ENCODE peak calls at places on chromosome 13, in eight cellular contexts. X, F, M, O, E, C, W and N are unnamed samples.

GRCh38 chr13:51027644-51028043 is 83.4 kb downstream of the C13orf42 start:
- DNase-seq in X (no peak), F (no peak), M (no peak), O (no peak), E (no peak), C (no peak), W (no peak), N (no peak)

GRCh38 chr13:51683537-51684050 is 99.3 kb downstream of the WDFY2 start:
- DNase-seq in X (no peak), F (no peak), M (no peak), O (no peak), E (no peak), C (no peak), W (no peak), N (no peak)

GRCh38 chr13:70098669-70099068 is 9.0 kb upstream of the ATXN8OS start:
- DNase-seq in X (no peak), F (no peak), M (no peak), O (no peak), E (no peak), C (no peak), W (no peak), N (no peak)

GRCh38 chr13:76723551-76724232 is 162.5 kb downstream of the KCTD12 start:
- DNase-seq in X (no peak), F (no peak), M (no peak), O (peak), E (peak), C (no peak), W (no peak), N (peak)

GRCh38 chr13:35789335-35790166 is 313.1 kb upstream of the MAB21L1 start:
- DNase-seq in X (no peak), F (no peak), M (no peak), O (peak), E (no peak), C (no peak), W (no peak), N (no peak)

GRCh38 chr13:99501952-99502310 is 659 bp downstream of the TM9SF2 start:
- DNase-seq in X (no peak), F (no peak), M (no peak), O (no peak), E (peak), C (no peak), W (no peak), N (peak)

GRCh38 chr13:24506698-24507335 is 5.8 kb downstream of the PARP4 start:
- DNase-seq in X (no peak), F (no peak), M (no peak), O (no peak), E (no peak), C (no peak), W (no peak), N (no peak)

GRCh38 chr13:50731400-50731799 is 112.1 kb downstream of the DLEU7 start:
- DNase-seq in X (no peak), F (no peak), M (no peak), O (peak), E (no peak), C (no peak), W (no peak), N (no peak)

GRCh38 chr13:99545979-99546378 is 44.7 kb downstream of the TM9SF2 start:
- DNase-seq in X (no peak), F (no peak), M (no peak), O (no peak), E (no peak), C (no peak), W (no peak), N (no peak)

GRCh38 chr13:30580852-30581502 is 36.7 kb upstream of the USPL1 start:
- DNase-seq in X (no peak), F (no peak), M (no peak), O (no peak), E (no peak), C (no peak), W (no peak), N (no peak)

GRCh38 chr13:112175162-112176075 is 108.5 kb downstream of the SOX1 start:
- DNase-seq in X (no peak), F (no peak), M (no peak), O (no peak), E (peak), C (no peak), W (no peak), N (no peak)

GRCh38 chr13:103102482-103102881 is 36.3 kb upstream of the SLC10A2 start:
- DNase-seq in X (no peak), F (no peak), M (no peak), O (no peak), E (no peak), C (no peak), W (no peak), N (no peak)

GRCh38 chr13:44734204-44734707 is 158.1 kb upstream of the TSC22D1 start:
- DNase-seq in X (no peak), F (no peak), M (no peak), O (peak), E (no peak), C (no peak), W (no peak), N (no peak)

GRCh38 chr13:110726726-110727125 is 13.2 kb downstream of the ING1 start:
- DNase-seq in X (no peak), F (peak), M (no peak), O (no peak), E (peak), C (no peak), W (peak), N (peak)

GRCh38 chr13:27504126-27504525 is 53.8 kb upstream of the MTIF3 start:
- DNase-seq in X (no peak), F (no peak), M (peak), O (no peak), E (no peak), C (no peak), W (no peak), N (no peak)

GRCh38 chr13:28394422-28394821 is 100.5 kb downstream of the FLT1 start:
- DNase-seq in X (no peak), F (no peak), M (no peak), O (peak), E (peak), C (no peak), W (no peak), N (no peak)

GRCh38 chr13:113489549-113490495 is 689 bp downstream of the DCUN1D2 start:
- DNase-seq in X (peak), F (peak), M (no peak), O (peak), E (peak), C (peak), W (no peak), N (peak)

GRCh38 chr13:37070956-37071355 is 11.5 kb upstream of the SUPT20H start:
- DNase-seq in X (no peak), F (no peak), M (no peak), O (no peak), E (no peak), C (no peak), W (no peak), N (no peak)

GRCh38 chr13:36616706-36617105 is 57.1 kb upstream of the SERTM1 start:
- DNase-seq in X (no peak), F (no peak), M (no peak), O (no peak), E (no peak), C (no peak), W (no peak), N (no peak)

GRCh38 chr13:90680826-90681225 is 666.7 kb upstream of the MIR17HG start:
- DNase-seq in X (no peak), F (no peak), M (no peak), O (no peak), E (no peak), C (no peak), W (no peak), N (no peak)

GRCh38 chr13:49265822-49266221 is 18.1 kb downstream of the CDADC1 start:
- DNase-seq in X (no peak), F (no peak), M (no peak), O (peak), E (no peak), C (no peak), W (no peak), N (no peak)

GRCh38 chr13:98476538-98476966 is 100.4 kb downstream of the STK24 start:
- DNase-seq in X (peak), F (peak), M (peak), O (peak), E (peak), C (no peak), W (peak), N (peak)

GRCh38 chr13:73672492-73672891 is 461.7 kb downstream of the KLF12 start:
- DNase-seq in X (no peak), F (no peak), M (no peak), O (no peak), E (no peak), C (no peak), W (no peak), N (no peak)

GRCh38 chr13:107271226-107271625 is 703.3 kb upstream of the ARGLU1 start:
- DNase-seq in X (no peak), F (no peak), M (no peak), O (no peak), E (no peak), C (no peak), W (no peak), N (no peak)

GRCh38 chr13:100156786-100157185 is 67.9 kb downstream of the PCCA start:
- DNase-seq in X (no peak), F (no peak), M (no peak), O (no peak), E (no peak), C (no peak), W (no peak), N (no peak)

GRCh38 chr13:92838786-92839185 is 387.8 kb upstream of the GPC6 start:
- DNase-seq in X (no peak), F (no peak), M (no peak), O (peak), E (no peak), C (no peak), W (no peak), N (no peak)

GRCh38 chr13:77150651-77151050 is 123.7 kb upstream of the FBXL3 start:
- DNase-seq in X (no peak), F (no peak), M (no peak), O (no peak), E (no peak), C (no peak), W (no peak), N (no peak)

GRCh38 chr13:113020323-113021080 is 51.5 kb downstream of the MCF2L start:
- DNase-seq in X (no peak), F (no peak), M (no peak), O (no peak), E (peak), C (no peak), W (no peak), N (no peak)

GRCh38 chr13:80841346-80841882 is 500.5 kb upstream of the SPRY2 start:
- DNase-seq in X (no peak), F (no peak), M (no peak), O (no peak), E (no peak), C (no peak), W (no peak), N (no peak)

GRCh38 chr13:106233336-106233735 is 302.1 kb downstream of the EFNB2 start:
- DNase-seq in X (no peak), F (no peak), M (no peak), O (no peak), E (no peak), C (no peak), W (no peak), N (no peak)

GRCh38 chr13:72253754-72254153 is 386.8 kb upstream of the DACH1 start:
- DNase-seq in X (no peak), F (no peak), M (no peak), O (no peak), E (no peak), C (no peak), W (no peak), N (no peak)

GRCh38 chr13:86838411-86839120 is 832.6 kb upstream of the SLITRK5 start:
- DNase-seq in X (no peak), F (no peak), M (no peak), O (no peak), E (no peak), C (no peak), W (no peak), N (no peak)

GRCh38 chr13:81031996-81032395 is 691.1 kb upstream of the SPRY2 start:
- DNase-seq in X (no peak), F (no peak), M (no peak), O (no peak), E (no peak), C (no peak), W (no peak), N (no peak)

GRCh38 chr13:46899801-46900200 is 2.9 kb upstream of the HTR2A start:
- DNase-seq in X (no peak), F (no peak), M (no peak), O (no peak), E (no peak), C (no peak), W (no peak), N (no peak)